ENCODE peak calls at places on chromosomes 2 and 18, in nine cellular contexts. A is AG09319; T is heart right ventricle; C is ACHN; U is NCI-H345; Q is fibroblast of mammary gland; F is CD4-positive, alpha-beta T cell; P is OCI-M1; X is astrocyte of the cerebellum. S is an unnamed sample.

GRCh38 chr2:84832772-84833461 is 48.0 kb downstream of the TRABD2A start:
- DNase-seq in C (no peak), U (no peak), F (no peak), Q (no peak), T (peak), P (peak), A (no peak), X (no peak), S (no peak)

GRCh38 chr2:238587776-238588660 is 161.3 kb downstream of the ASB1 start:
- DNase-seq in C (no peak), P (no peak), F (no peak), T (no peak), Q (no peak), U (no peak), X (no peak), A (no peak), S (no peak)

GRCh38 chr18:75156831-75157230 is 52.1 kb downstream of the PTGR3 start:
- DNase-seq in F (no peak), C (no peak), X (no peak), A (no peak), P (no peak), Q (no peak), U (no peak), T (no peak), S (no peak)

GRCh38 chr2:128610496-128610895 is 291.8 kb upstream of the HS6ST1 start:
- DNase-seq in F (no peak), T (no peak), C (no peak), X (no peak), A (no peak), U (no peak), Q (no peak), P (no peak), S (no peak)

GRCh38 chr2:177882501-177882900 is 190.1 kb downstream of the PDE11A start:
- DNase-seq in C (no peak), X (no peak), F (no peak), T (no peak), U (peak), A (no peak), Q (no peak), P (no peak), S (no peak)

GRCh38 chr2:127674241-127675209 is 805 bp downstream of the LIMS2 start:
- DNase-seq in P (no peak), Q (no peak), C (peak), T (no peak), A (no peak), U (peak), X (no peak), F (no peak), S (no peak)

GRCh38 chr2:127961729-127962128 is 66.1 kb downstream of the SAP130 start:
- DNase-seq in F (no peak), C (no peak), P (no peak), X (no peak), T (peak), Q (no peak), A (no peak), U (no peak), S (no peak)

GRCh38 chr2:27356056-27356381 is 545 bp downstream of the GTF3C2 start:
- DNase-seq in T (no peak), X (no peak), P (peak), Q (peak), U (peak), A (no peak), C (peak), F (peak), S (peak)

GRCh38 chr2:74632209-74632938 is 15.8 kb downstream of the M1AP start:
- DNase-seq in A (no peak), Q (peak), U (no peak), F (no peak), C (peak), P (no peak), T (no peak), X (no peak), S (peak)